ENCODE peak calls at places on chromosomes 6 and 20, in five cellular contexts. Z is A549, N is ovary, X is transverse colon, B is GM12878. A is an unnamed sample. For H3K4me1, the result is how much of the 10 kb centered on the place peaks cover.

GRCh38 chr6:1726341-1726763 is 116.6 kb downstream of the FOXC1 start:
- DNase-seq in N (no peak), X (no peak), Z (no peak), B (no peak), A (no peak)

GRCh38 chr6:148723484-148723883 is 23.3 kb upstream of the UST start:
- DNase-seq in B (no peak), Z (no peak), N (no peak), X (no peak), A (no peak)

GRCh38 chr6:6972456-6972855 is 135.3 kb upstream of the RREB1 start:
- DNase-seq in B (no peak), X (no peak), N (no peak), Z (no peak), A (no peak)

GRCh38 chr20:13111249-13111911 is 102.6 kb downstream of the SPTLC3 start:
- DNase-seq in N (no peak), B (no peak), X (no peak), Z (no peak), A (peak)

GRCh38 chr20:62740286-62741141 is 31.9 kb downstream of the NTSR1 start:
- DNase-seq in N (no peak), B (peak), Z (peak), X (peak), A (peak)

GRCh38 chr20:53003420-53003819 is 31.3 kb downstream of the TSHZ2 start:
- DNase-seq in Z (no peak), X (no peak), N (no peak), B (no peak), A (no peak)

GRCh38 chr20:5657190-5657872 is 92.9 kb upstream of the SHLD1 start:
- DNase-seq in X (peak), B (no peak), N (peak), Z (peak), A (no peak)

GRCh38 chr6:15230827-15231226 is 15.0 kb upstream of the JARID2 start:
- DNase-seq in N (no peak), B (no peak), Z (no peak), X (no peak), A (no peak)

GRCh38 chr6:123589317-123589716 is 47.4 kb downstream of the TRDN start:
- DNase-seq in Z (no peak), B (no peak), X (no peak), N (no peak), A (no peak)

GRCh38 chr20:43959920-43960227 is 45.2 kb downstream of the TOX2 start:
- DNase-seq in Z (no peak), B (no peak), N (no peak), X (no peak), A (no peak)

GRCh38 chr20:43959079-43959919 is 44.6 kb downstream of the TOX2 start:
- DNase-seq in B (no peak), X (peak), Z (no peak), N (no peak), A (no peak)

GRCh38 chr20:43960231-43960630 is 45.6 kb downstream of the TOX2 start:
- DNase-seq in X (no peak), N (no peak), B (no peak), Z (no peak), A (no peak)

GRCh38 chr20:43957392-43957791 is 42.7 kb downstream of the TOX2 start:
- DNase-seq in X (no peak), N (no peak), B (no peak), Z (no peak), A (no peak)

DNA sequence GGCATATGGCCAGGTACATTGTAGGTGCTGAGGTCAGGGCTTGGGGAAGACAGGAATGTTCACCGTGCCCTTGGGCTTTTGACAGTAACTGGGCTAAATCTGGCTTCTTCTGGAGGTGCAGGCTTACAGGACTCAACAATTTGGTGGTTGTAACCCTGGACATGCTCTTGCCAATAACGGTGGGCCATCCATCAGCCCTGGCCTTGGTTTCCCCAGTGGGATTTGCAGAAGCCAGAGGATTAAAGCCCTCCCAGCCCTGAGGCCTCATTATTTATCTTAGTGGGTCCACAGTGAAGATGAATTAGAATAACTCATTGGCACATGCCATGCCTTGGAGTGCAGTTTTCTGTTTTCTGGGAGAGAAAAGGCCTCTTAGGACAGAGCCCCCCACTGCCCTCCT is 44.0 kb downstream of the TOX2 start:
- DNase-seq in X (no peak), Z (no peak), B (no peak), N (no peak), A (no peak)
- H3K4me1 ChIP-seq in X (under half), Z (half or more), B (under half), N (under half), A (under half)

DNA sequence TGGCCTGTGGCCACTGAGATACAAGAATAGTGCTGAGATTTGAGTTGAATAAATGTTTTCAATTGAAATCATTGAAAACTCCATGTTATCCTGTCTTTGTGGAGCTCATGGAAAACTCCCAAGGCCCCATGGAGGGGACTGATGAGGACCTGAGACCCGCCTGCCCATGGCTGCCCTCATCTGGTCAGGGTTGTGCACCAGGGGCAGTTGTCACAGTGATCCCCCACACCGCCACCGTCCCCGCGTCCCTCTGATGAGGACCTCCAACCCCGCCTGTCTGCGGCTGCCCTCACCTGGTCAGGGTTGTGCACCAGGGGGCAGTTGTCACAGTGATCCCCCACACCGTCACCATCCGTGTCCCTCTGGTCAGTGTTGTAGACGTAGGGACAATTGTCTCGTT is 27.8 kb downstream of the THBS2 start:
- DNase-seq in Z (no peak), N (no peak), X (no peak), B (no peak), A (no peak)
- TF ChIP-seq CTCF in Z (no peak), N (no peak), X (no peak), B (no peak), A (no peak)

GRCh38 chr20:51338692-51339440 is 203.7 kb downstream of the NFATC2 start:
- DNase-seq in N (no peak), Z (no peak), X (no peak), B (no peak), A (no peak)
- H3K4me3 ChIP-seq in N (no peak), Z (no peak), X (no peak), B (no peak), A (no peak)

GRCh38 chr20:17678295-17678694 is 3.7 kb downstream of the RRBP1 start:
- DNase-seq in Z (no peak), B (no peak), X (no peak), N (no peak), A (no peak)
- H3K4me1 ChIP-seq in Z (under half), B (under half), X (under half), N (under half), A (under half)

DNA sequence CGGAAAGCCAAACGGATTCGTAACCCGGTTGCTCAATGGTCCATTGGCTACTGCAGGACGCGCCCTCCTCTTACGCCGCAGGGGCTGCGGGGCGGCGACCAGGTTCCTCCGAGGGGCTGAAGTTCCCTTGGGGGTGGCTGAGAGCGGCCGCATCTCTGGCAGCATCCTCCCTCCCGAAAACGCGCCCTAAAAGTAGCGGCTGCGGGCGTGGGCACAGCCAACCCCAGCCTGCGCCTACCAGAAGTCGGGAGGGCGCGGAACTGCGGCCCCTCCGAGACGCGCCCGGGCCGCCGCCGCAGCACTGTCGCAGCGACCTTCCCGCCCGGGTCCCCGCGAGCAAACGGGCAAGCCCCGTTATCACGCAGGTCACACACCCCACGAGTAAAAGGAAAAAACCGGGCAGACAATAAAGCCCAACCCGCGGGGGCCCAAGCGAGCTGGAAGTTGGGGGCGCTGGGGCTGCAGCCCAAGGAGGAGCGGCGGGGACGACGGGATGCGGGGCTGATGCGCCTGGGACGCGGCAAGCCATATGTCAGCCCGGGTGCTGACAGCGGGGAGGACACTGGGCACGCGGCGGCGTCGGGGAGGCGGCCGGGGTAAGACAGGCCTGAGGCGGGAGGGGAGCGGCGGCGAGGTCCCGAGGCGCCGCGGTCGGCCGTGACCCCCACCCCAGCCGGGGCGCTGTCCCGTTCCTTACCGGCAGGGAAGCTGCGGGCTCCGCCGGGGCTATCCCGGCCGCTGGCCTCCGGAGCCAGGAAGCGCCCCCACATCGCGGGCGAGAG is 700 bp downstream of the CEP85L start:
- DNase-seq in N (peak), B (no peak), X (peak), Z (peak), A (peak)
- TF ChIP-seq CTCF in N (peak), B (peak), X (peak), Z (no peak), A (peak)

GRCh38 chr6:34239240-34239825 is 2.7 kb downstream of the HMGA1 start:
- DNase-seq in B (no peak), X (no peak), Z (no peak), N (no peak), A (no peak)
- H3K4me3 ChIP-seq in B (peak), X (no peak), Z (peak), N (no peak), A (no peak)

GRCh38 chr6:13660273-13660672 is 45.1 kb downstream of the NOL7 start:
- DNase-seq in Z (no peak), X (no peak), N (no peak), B (no peak), A (no peak)

GRCh38 chr6:13662651-13663334 is 47.7 kb downstream of the NOL7 start:
- DNase-seq in X (no peak), Z (no peak), N (no peak), B (no peak), A (no peak)

GRCh38 chr6:13663986-13664385 is 47.6 kb downstream of the RANBP9 start:
- DNase-seq in Z (no peak), B (no peak), N (no peak), X (no peak), A (no peak)

GRCh38 chr6:13661647-13662046 is 46.5 kb downstream of the NOL7 start:
- DNase-seq in Z (no peak), X (no peak), B (no peak), N (no peak), A (no peak)

DNA sequence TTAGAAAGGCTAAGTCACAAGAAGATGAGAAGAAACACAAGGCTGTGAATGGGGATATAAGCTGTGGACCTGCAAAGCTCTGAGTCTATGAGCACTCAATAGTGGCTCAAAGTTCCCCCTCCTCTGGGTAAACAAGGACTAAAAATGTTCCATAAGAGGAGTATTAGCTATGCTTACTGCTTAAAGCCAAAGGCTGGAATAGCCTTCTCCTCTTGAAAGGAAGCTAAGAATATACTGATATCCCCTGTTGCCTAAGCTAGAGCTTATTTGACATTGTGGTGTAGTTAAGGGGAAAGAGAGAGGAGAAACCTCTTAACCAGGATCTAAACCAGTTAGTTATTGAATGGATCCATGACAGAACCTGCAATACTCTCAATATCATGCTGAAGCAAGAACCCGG is 45.8 kb downstream of the NOL7 start:
- DNase-seq in Z (no peak), N (no peak), X (no peak), B (no peak), A (no peak)
- H3K4me1 ChIP-seq in Z (under half), N (under half), X (under half), B (under half), A (under half)

GRCh38 chr6:150928882-150929281 is 63.4 kb downstream of the MTHFD1L start:
- DNase-seq in X (no peak), N (no peak), B (no peak), Z (peak), A (no peak)
- TF ChIP-seq CTCF in X (peak), N (no peak), B (peak), Z (no peak), A (no peak)

GRCh38 chr6:138162947-138163569 is 1.3 kb downstream of the ARFGEF3 start:
- DNase-seq in N (no peak), B (no peak), X (no peak), Z (no peak), A (no peak)
- H3K4me3 ChIP-seq in N (no peak), B (no peak), X (peak), Z (no peak), A (peak)